ENCODE peak calls at places on chromosome 2, in ten cellular contexts. W, U, J, C, Q, K, Z, G, B and F are unnamed samples.

GRCh38 chr2:239758325-239758877 is 266.7 kb downstream of the NDUFA10 start:
- DNase-seq in J (no peak), B (no peak), C (no peak), K (peak; percentile 26), Q (no peak), U (no peak), W (no peak), G (peak; percentile 31), Z (peak; percentile 18), F (peak; percentile 61)

GRCh38 chr2:238517209-238517608 is 90.5 kb downstream of the ASB1 start:
- DNase-seq in K (no peak), Z (no peak), B (no peak), Q (no peak), J (no peak), W (no peak), U (no peak), G (no peak), C (no peak), F (no peak)

GRCh38 chr2:207836526-207837133 is 66.9 kb upstream of the FZD5 start:
- DNase-seq in J (no peak), Z (no peak), W (peak; percentile 49), B (peak; percentile 49), G (no peak), Q (no peak), C (peak; percentile 51), K (peak; percentile 38), U (no peak), F (no peak)

GRCh38 chr2:48589170-48589767 is 28.4 kb upstream of the GTF2A1L start:
- DNase-seq in U (peak; percentile 44), W (peak; percentile 44), C (peak; percentile 36), K (peak; percentile 66), J (no peak), Q (no peak), Z (peak; percentile 54), G (peak; percentile 21), B (peak; percentile 62), F (peak; percentile 43)

GRCh38 chr2:201138401-201138970 is 22.5 kb downstream of the CFLAR start:
- DNase-seq in C (no peak), Z (no peak), J (no peak), B (no peak), Q (no peak), G (no peak), W (no peak), U (no peak), K (no peak), F (no peak)

GRCh38 chr2:101307950-101308431 is 510 bp downstream of the RNF149 start:
- DNase-seq in B (peak; percentile 45), G (no peak), Z (peak; percentile 41), K (peak; percentile 11), U (peak; percentile 20), Q (no peak), C (peak; percentile 35), W (peak; percentile 54), J (peak; percentile 63), F (peak; percentile 72)

GRCh38 chr2:33673937-33674336 is 74.8 kb upstream of the FAM98A start:
- DNase-seq in G (peak; percentile 17), U (no peak), Q (no peak), Z (peak; percentile 9), J (no peak), K (peak; percentile 6), B (peak; percentile 13), W (no peak), C (no peak), F (no peak)

GRCh38 chr2:893311-893710 is 57.3 kb upstream of the SNTG2 start:
- DNase-seq in C (peak; percentile 92), W (peak; percentile 58), J (no peak), Q (peak; percentile 16), G (no peak), U (peak; percentile 24), Z (no peak), B (peak; percentile 92), K (peak; percentile 2), F (peak; percentile 83)

GRCh38 chr2:36368438-36368837 is 12.9 kb downstream of the CRIM1 start:
- DNase-seq in Q (no peak), C (no peak), B (no peak), K (no peak), U (no peak), Z (no peak), J (no peak), G (no peak), W (no peak), F (no peak)

GRCh38 chr2:2704380-2705093 is 373.5 kb upstream of the MYT1L start:
- DNase-seq in Z (no peak), Q (no peak), C (no peak), G (no peak), J (no peak), B (no peak), U (no peak), W (no peak), K (no peak), F (no peak)

GRCh38 chr2:27832396-27832795 is 57.8 kb downstream of the RBKS start:
- DNase-seq in Q (no peak), J (no peak), U (no peak), C (no peak), W (no peak), B (no peak), K (peak; percentile 77), Z (peak; percentile 30), G (peak; percentile 68), F (no peak)

GRCh38 chr2:28175028-28175427 is 217.6 kb upstream of the FOSL2 start:
- DNase-seq in B (peak; percentile 29), W (no peak), K (no peak), Q (no peak), Z (no peak), C (no peak), J (no peak), G (no peak), U (no peak), F (no peak)

GRCh38 chr2:42934568-42935258 is 142.3 kb upstream of the HAAO start:
- DNase-seq in B (no peak), W (no peak), G (no peak), Q (no peak), K (no peak), J (no peak), Z (no peak), C (no peak), U (no peak), F (no peak)

GRCh38 chr2:52968043-52968442 is 799.6 kb upstream of the CHAC2 start:
- DNase-seq in U (no peak), W (no peak), B (no peak), Z (no peak), C (no peak), G (no peak), Q (no peak), J (no peak), K (no peak), F (no peak)

GRCh38 chr2:147310335-147311057 is 534.3 kb upstream of the ACVR2A start:
- DNase-seq in G (no peak), Z (no peak), C (no peak), U (no peak), Q (no peak), K (no peak), B (no peak), J (no peak), W (no peak), F (no peak)

GRCh38 chr2:20422679-20423271 is 24.1 kb upstream of the RHOB start:
- DNase-seq in G (no peak), K (peak; percentile 57), W (peak; percentile 63), C (no peak), J (peak; percentile 49), U (peak; percentile 34), Z (peak; percentile 60), Q (no peak), B (peak; percentile 62), F (peak; percentile 77)

GRCh38 chr2:128633501-128633900 is 314.8 kb upstream of the HS6ST1 start:
- DNase-seq in G (no peak), K (peak; percentile 68), J (no peak), W (no peak), C (no peak), Z (no peak), B (no peak), Q (no peak), U (no peak), F (no peak)

GRCh38 chr2:31335921-31336570 is 78.5 kb downstream of the XDH start:
- DNase-seq in U (no peak), Q (no peak), K (peak; percentile 60), W (no peak), G (peak; percentile 35), J (no peak), C (no peak), B (no peak), Z (peak; percentile 38), F (peak; percentile 21)

GRCh38 chr2:111702809-111703196 is 181.2 kb downstream of the ANAPC1 start:
- DNase-seq in U (no peak), B (no peak), Q (no peak), G (no peak), J (no peak), C (no peak), K (no peak), Z (no peak), W (no peak), F (no peak)
- H3K4me3 ChIP-seq in U (no peak overlapping the region), B (no peak overlapping the region), Q (no peak overlapping the region), G (no peak overlapping the region), J (no peak overlapping the region), C (no peak overlapping the region), K (no peak overlapping the region), Z (no peak overlapping the region), W (no peak overlapping the region), F (no peak overlapping the region)

DNA sequence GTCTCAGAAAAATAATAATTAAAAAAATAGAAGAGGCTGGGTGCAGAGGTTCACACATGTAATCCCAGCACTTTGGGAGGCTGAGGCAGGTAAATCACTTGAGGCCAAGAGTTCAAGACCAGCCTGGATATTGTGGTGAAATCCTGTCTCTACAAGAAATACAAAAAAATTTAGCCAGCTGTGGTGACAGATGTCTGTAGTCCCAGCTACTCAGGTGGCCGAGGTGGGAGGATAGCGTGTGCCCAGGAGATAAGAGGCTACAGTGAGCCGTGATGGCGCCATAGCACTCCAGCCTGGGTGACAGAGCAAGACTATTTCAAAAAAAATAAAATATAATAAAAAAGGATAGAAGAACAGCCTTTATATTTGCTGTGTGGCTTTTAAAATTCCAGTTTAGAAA is 35.9 kb downstream of the SMC6 start:
- DNase-seq in J (no peak), B (no peak), W (no peak), K (no peak), C (no peak), G (no peak), Z (no peak), U (no peak), Q (no peak), F (no peak)
- H3K36me3 ChIP-seq in J (no peaks in the 10 kb centered on the region), B (peaks cover 63% of the 10 kb centered on the region), W (peaks cover 28% of the 10 kb centered on the region), K (peaks cover 61% of the 10 kb centered on the region), C (peaks cover 41% of the 10 kb centered on the region), G (peaks cover 9% of the 10 kb centered on the region), Z (peaks cover 89% of the 10 kb centered on the region), U (no peaks in the 10 kb centered on the region), Q (no peaks in the 10 kb centered on the region), F (peaks cover 17% of the 10 kb centered on the region)

GRCh38 chr2:177256026-177256425 is 8.5 kb downstream of the NFE2L2 start:
- DNase-seq in Z (no peak), K (no peak), J (no peak), W (no peak), U (no peak), G (no peak), Q (no peak), B (no peak), C (no peak), F (no peak)
- H3K4me3 ChIP-seq in Z (no peak overlapping the region), K (no peak overlapping the region), J (no peak overlapping the region), W (no peak overlapping the region), U (no peak overlapping the region), G (no peak overlapping the region), Q (no peak overlapping the region), B (no peak overlapping the region), C (no peak overlapping the region), F (no peak overlapping the region)

DNA sequence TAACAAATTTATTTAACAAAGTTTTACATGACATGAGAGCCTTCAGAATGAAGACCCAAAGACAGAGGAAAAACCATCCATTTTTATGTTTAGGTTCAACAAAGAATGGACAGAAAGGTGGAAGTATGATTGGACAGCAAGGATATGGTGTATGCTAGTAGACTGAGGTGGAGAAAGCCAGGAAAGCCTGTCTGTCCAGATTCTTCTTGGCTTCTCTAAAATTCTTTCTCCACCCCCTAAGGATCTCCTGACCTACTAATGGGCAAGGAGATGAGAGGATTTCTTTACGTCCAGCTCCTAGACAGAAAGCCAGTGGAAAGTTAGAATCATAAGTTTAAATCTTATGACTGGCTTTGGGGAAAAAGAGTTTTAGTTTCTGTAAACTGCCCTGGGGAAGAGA is 3.0 kb downstream of the ATIC start:
- DNase-seq in Q (no peak), K (no peak), U (no peak), J (no peak), B (no peak), Z (no peak), C (no peak), G (peak; percentile 15), W (no peak), F (no peak)
- H3K36me3 ChIP-seq in Q (no peaks in the 10 kb centered on the region), K (peaks cover 12% of the 10 kb centered on the region), U (no peaks in the 10 kb centered on the region), J (no peaks in the 10 kb centered on the region), B (peaks cover 40% of the 10 kb centered on the region), Z (peaks cover 52% of the 10 kb centered on the region), C (peaks cover 16% of the 10 kb centered on the region), G (peaks cover 3% of the 10 kb centered on the region), W (peaks cover 29% of the 10 kb centered on the region), F (peaks cover 12% of the 10 kb centered on the region)